ENCODE peak calls at places on chromosomes 11 and 22, in seven cellular contexts. L is lung; D is CD8-positive, alpha-beta memory T cell; U is thyroid gland; S is GM23338; M is tibial artery; C is ovary. B is an unnamed sample.

GRCh38 chr11:29527391-29527936 is 489.4 kb downstream of the KCNA4 start:
- DNase-seq in L (no peak), D (no peak), U (no peak), S (peak; percentile 19), M (no peak), C (no peak), B (no peak)

GRCh38 chr11:119339581-119340334 is 925 bp downstream of the C1QTNF5 start:
- DNase-seq in L (peak; percentile 63), D (no peak), U (peak; percentile 53), S (peak; percentile 88), M (peak; percentile 61), C (peak; percentile 74), B (peak; percentile 78)

GRCh38 chr22:50481440-50482106 is at the start of gene ADM2:
- DNase-seq in L (no peak), D (peak; percentile 79), U (peak; percentile 68), S (peak; percentile 87), M (no peak), C (no peak), B (peak; percentile 74)

GRCh38 chr22:38270091-38270972 is 2.5 kb downstream of the TMEM184B start:
- DNase-seq in L (no peak), D (no peak), U (peak; percentile 37), S (no peak), M (no peak), C (no peak), B (no peak)

GRCh38 chr11:45048870-45049825 is 97.3 kb upstream of the PRDM11 start:
- DNase-seq in L (no peak), D (no peak), U (no peak), S (no peak), M (peak; percentile 55), C (no peak), B (no peak)

GRCh38 chr22:39207141-39208012 is 37.4 kb downstream of the PDGFB start:
- DNase-seq in L (no peak), D (no peak), U (no peak), S (no peak), M (peak; percentile 36), C (no peak), B (no peak)

GRCh38 chr11:74318241-74318932 is 6.9 kb upstream of the P4HA3 start:
- DNase-seq in L (no peak), D (no peak), U (no peak), S (no peak), M (no peak), C (no peak), B (no peak)

GRCh38 chr11:62418733-62419132 is at the start of gene SCGB1A1:
- DNase-seq in L (no peak), D (no peak), U (no peak), S (no peak), M (no peak), C (no peak), B (no peak)

GRCh38 chr11:94885133-94885532 is 88.2 kb downstream of the CWC15 start:
- DNase-seq in L (peak; percentile 26), D (no peak), U (no peak), S (no peak), M (no peak), C (no peak), B (no peak)

GRCh38 chr22:50544078-50544745 is 1.5 kb upstream of the KLHDC7B start:
- DNase-seq in L (peak; percentile 82), D (peak; percentile 87), U (peak; percentile 72), S (peak; percentile 93), M (no peak), C (no peak), B (peak; percentile 94)

GRCh38 chr11:61049854-61050253 is 52.4 kb upstream of the CD5 start:
- DNase-seq in L (no peak), D (no peak), U (no peak), S (no peak), M (no peak), C (no peak), B (no peak)

GRCh38 chr22:45210577-45211431 is 29.9 kb downstream of the KIAA0930 start:
- DNase-seq in L (no peak), D (peak; percentile 20), U (no peak), S (no peak), M (no peak), C (no peak), B (no peak)

GRCh38 chr22:20117656-20118571 is 888 bp upstream of the TRMT2A start:
- DNase-seq in L (no peak), D (peak; percentile 73), U (peak; percentile 34), S (peak; percentile 32), M (no peak), C (peak; percentile 65), B (no peak)

GRCh38 chr22:45069925-45070324 is 60.1 kb upstream of the PHF21B start:
- DNase-seq in L (no peak), D (no peak), U (no peak), S (no peak), M (no peak), C (no peak), B (no peak)

GRCh38 chr11:68536706-68537105 is 76.2 kb downstream of the PPP6R3 start:
- DNase-seq in L (no peak), D (no peak), U (no peak), S (no peak), M (no peak), C (no peak), B (no peak)

GRCh38 chr11:68214173-68215086 is 1.3 kb upstream of the KMT5B start:
- DNase-seq in L (no peak), D (peak; percentile 57), U (no peak), S (peak; percentile 46), M (peak; percentile 26), C (peak; percentile 60), B (peak; percentile 78)

GRCh38 chr22:27135582-27135981 is 478.2 kb downstream of the MIAT start:
- DNase-seq in L (no peak), D (no peak), U (no peak), S (no peak), M (no peak), C (no peak), B (no peak)

GRCh38 chr22:17780741-17781318 is 6.6 kb upstream of the BID start:
- DNase-seq in L (no peak), D (no peak), U (no peak), S (no peak), M (no peak), C (no peak), B (no peak)

GRCh38 chr22:49507607-49508292 is 319.9 kb downstream of the BRD1 start:
- DNase-seq in L (no peak), D (no peak), U (no peak), S (no peak), M (peak; percentile 2), C (no peak), B (no peak)

GRCh38 chr11:106389096-106389495 is 311.6 kb downstream of the AASDHPPT start:
- DNase-seq in L (no peak), D (no peak), U (no peak), S (no peak), M (no peak), C (no peak), B (no peak)

GRCh38 chr22:48208894-48209293 is 1446.4 kb downstream of the TBC1D22A start:
- DNase-seq in L (peak; percentile 27), D (no peak), U (no peak), S (no peak), M (no peak), C (no peak), B (no peak)

GRCh38 chr11:132099692-132100091 is 729.3 kb downstream of the NTM start:
- DNase-seq in L (no peak), D (no peak), U (no peak), S (peak; percentile 83), M (no peak), C (no peak), B (no peak)
- H3K4me3 ChIP-seq in L (no peak overlapping the region), D (no peak overlapping the region), U (no peak overlapping the region), S (no peak overlapping the region), M (no peak overlapping the region), C (no peak overlapping the region), B (no peak overlapping the region)

GRCh38 chr11:122187373-122188165 is 71.6 kb upstream of the BLID start:
- DNase-seq in L (no peak), D (no peak), U (no peak), S (no peak), M (no peak), C (no peak), B (no peak)

GRCh38 chr11:122192634-122193245 is 76.7 kb upstream of the BLID start:
- DNase-seq in L (no peak), D (no peak), U (no peak), S (no peak), M (no peak), C (no peak), B (no peak)

GRCh38 chr11:122193457-122193856 is 77.4 kb upstream of the BLID start:
- DNase-seq in L (no peak), D (no peak), U (no peak), S (no peak), M (no peak), C (no peak), B (no peak)

GRCh38 chr11:122186439-122187080 is 70.5 kb upstream of the BLID start:
- DNase-seq in L (no peak), D (no peak), U (no peak), S (no peak), M (peak; percentile 24), C (no peak), B (no peak)

GRCh38 chr11:122189259-122189658 is 73.2 kb upstream of the BLID start:
- DNase-seq in L (no peak), D (no peak), U (no peak), S (no peak), M (no peak), C (no peak), B (no peak)
- H3K4me1 ChIP-seq in L (peaks cover 5% of the 10 kb centered on the region), D (no peaks in the 10 kb centered on the region), U (peaks cover 23% of the 10 kb centered on the region), S (no peaks in the 10 kb centered on the region), M (peaks cover 18% of the 10 kb centered on the region), C (peaks cover 7% of the 10 kb centered on the region), B (no peaks in the 10 kb centered on the region)

DNA sequence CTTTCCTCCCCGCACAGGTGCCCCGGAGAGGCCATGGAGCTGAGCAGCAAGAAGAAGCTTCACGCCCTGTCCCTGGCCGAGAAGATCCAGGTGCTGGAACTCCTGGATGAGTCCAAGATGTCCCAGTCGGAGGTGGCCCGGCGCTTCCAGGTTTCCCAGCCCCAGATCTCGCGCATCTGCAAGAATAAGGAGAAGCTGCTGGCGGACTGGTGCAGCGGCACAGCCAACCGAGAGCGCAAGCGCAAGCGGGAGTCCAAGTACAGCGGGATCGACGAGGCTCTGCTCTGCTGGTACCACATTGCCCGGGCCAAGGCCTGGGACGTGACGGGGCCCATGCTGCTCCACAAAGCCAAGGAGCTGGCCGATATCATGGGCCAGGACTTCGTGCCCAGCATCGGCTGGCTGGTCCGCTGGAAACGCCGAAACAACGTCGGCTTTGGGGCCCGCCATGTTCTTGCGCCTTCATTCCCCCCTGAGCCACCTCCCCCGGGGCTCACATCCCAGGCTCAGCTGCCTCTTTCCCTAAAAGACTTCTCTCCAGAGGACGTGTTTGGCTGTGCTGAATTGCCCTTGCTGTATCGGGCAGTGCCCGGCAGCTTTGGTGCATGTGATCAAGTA is 1.3 kb downstream of the TIGD3 start:
- DNase-seq in L (no peak), D (peak; percentile 50), U (peak; percentile 51), S (peak; percentile 75), M (no peak), C (no peak), B (peak; percentile 65)
- H3K4me3 ChIP-seq in L (no peak overlapping the region), D (no peak overlapping the region), U (no peak overlapping the region), S (peak overlapping the region; percentile 92), M (peak overlapping the region; percentile 69), C (peak overlapping the region; percentile 63), B (no peak overlapping the region)

DNA sequence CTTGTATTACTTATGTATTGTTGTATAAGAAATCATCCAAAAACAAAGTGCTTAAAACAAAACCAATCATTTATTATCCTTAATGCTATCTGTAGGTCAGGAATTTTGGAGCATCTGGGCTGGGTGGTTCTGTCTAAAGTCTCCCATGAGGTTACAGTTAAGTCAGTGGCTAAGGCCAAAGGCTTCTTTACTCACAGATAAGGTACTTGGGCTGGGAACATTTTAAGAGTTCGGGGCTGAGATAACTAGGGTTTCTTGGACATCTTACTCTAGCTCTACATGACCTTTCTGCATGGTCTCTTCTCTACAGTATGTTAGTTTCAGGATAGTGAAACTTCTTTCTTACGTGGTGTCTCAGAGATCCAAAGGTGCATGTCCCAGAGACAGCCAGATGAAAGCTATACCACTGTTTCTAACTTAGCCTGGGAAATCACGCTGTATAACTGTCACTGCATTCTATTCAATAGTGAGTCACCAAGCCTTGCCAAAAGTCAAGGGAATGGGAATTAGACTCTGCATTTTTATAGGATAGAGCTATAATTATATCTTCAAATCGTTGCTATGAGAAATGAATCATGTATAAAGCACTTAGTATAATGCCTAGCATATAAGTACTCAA is 29.6 kb downstream of the SOX6 start:
- DNase-seq in L (no peak), D (no peak), U (no peak), S (no peak), M (no peak), C (no peak), B (no peak)
- H3K4me1 ChIP-seq in L (no peaks in the 10 kb centered on the region), D (no peaks in the 10 kb centered on the region), U (no peaks in the 10 kb centered on the region), S (no peaks in the 10 kb centered on the region), M (no peaks in the 10 kb centered on the region), C (no peaks in the 10 kb centered on the region), B (no peaks in the 10 kb centered on the region)

B was measured in mucosa of descending colon.